ENCODE peak calls at places on chromosomes 3 and 15, in eight cellular contexts. Z is cardiac fibroblast, X is lung, E is heart right ventricle, M is epithelial cell of esophagus, D is astrocyte, T is Peyer's patch, A is IMR-90. W is an unnamed sample.

GRCh38 chr3:48629894-48630293 is 5.4 kb downstream of the SLC26A6 start:
- DNase-seq in Z (no peak), X (no peak), E (no peak), M (no peak), D (no peak), T (no peak), A (no peak), W (no peak)

GRCh38 chr3:123489400-123490004 is 40.6 kb upstream of the ADCY5 start:
- DNase-seq in Z (peak; percentile 77), X (peak; percentile 52), E (peak; percentile 80), M (peak; percentile 68), D (peak; percentile 19), T (peak; percentile 37), A (peak; percentile 56), W (peak; percentile 72)

GRCh38 chr15:45425135-45425534 is 46.8 kb upstream of the GATM start:
- DNase-seq in Z (no peak), X (no peak), E (no peak), M (peak; percentile 65), D (peak; percentile 58), T (no peak), A (peak; percentile 65), W (peak; percentile 77)

GRCh38 chr15:66884661-66885237 is 180.7 kb upstream of the SMAD3 start:
- DNase-seq in Z (no peak), X (no peak), E (no peak), M (no peak), D (no peak), T (no peak), A (no peak), W (no peak)

GRCh38 chr15:38878946-38879345 is 314.3 kb upstream of the RASGRP1 start:
- DNase-seq in Z (no peak), X (no peak), E (no peak), M (no peak), D (no peak), T (no peak), A (no peak), W (no peak)

GRCh38 chr3:183210862-183211341 is 42.2 kb upstream of the B3GNT5 start:
- DNase-seq in Z (no peak), X (no peak), E (peak; percentile 19), M (peak; percentile 13), D (no peak), T (no peak), A (no peak), W (no peak)

GRCh38 chr15:31297221-31297879 is 29.3 kb upstream of the KLF13 start:
- DNase-seq in Z (no peak), X (peak; percentile 26), E (no peak), M (no peak), D (no peak), T (no peak), A (no peak), W (no peak)

GRCh38 chr3:195021674-195022073 is 249.3 kb downstream of the XXYLT1 start:
- DNase-seq in Z (no peak), X (no peak), E (no peak), M (no peak), D (no peak), T (no peak), A (no peak), W (no peak)

GRCh38 chr15:40340740-40341400 is at the start of gene CCDC9B:
- DNase-seq in Z (peak; percentile 93), X (peak; percentile 92), E (peak; percentile 93), M (peak; percentile 87), D (peak; percentile 74), T (peak; percentile 28), A (peak; percentile 84), W (peak; percentile 94)

GRCh38 chr3:11170052-11170770 is 15.9 kb downstream of the HRH1 start:
- DNase-seq in Z (no peak), X (no peak), E (no peak), M (no peak), D (peak; percentile 58), T (no peak), A (peak; percentile 68), W (no peak)

GRCh38 chr3:194675081-194675640 is 3.2 kb upstream of the LSG1 start:
- DNase-seq in Z (no peak), X (no peak), E (peak; percentile 17), M (peak; percentile 47), D (peak; percentile 42), T (no peak), A (no peak), W (peak; percentile 61)

GRCh38 chr15:91456921-91457320 is 356.9 kb downstream of the SV2B start:
- DNase-seq in Z (no peak), X (no peak), E (no peak), M (peak; percentile 40), D (peak; percentile 76), T (no peak), A (peak; percentile 24), W (no peak)

GRCh38 chr3:152095472-152095871 is 173.3 kb upstream of the MBNL1 start:
- DNase-seq in Z (no peak), X (no peak), E (no peak), M (no peak), D (no peak), T (no peak), A (no peak), W (no peak)

GRCh38 chr15:48695088-48695834 is 49.8 kb upstream of the FBN1 start:
- DNase-seq in Z (peak; percentile 72), X (no peak), E (no peak), M (peak; percentile 78), D (peak; percentile 98), T (no peak), A (peak; percentile 94), W (peak; percentile 91)

GRCh38 chr15:73982251-73982962 is 9.7 kb downstream of the STOML1 start:
- DNase-seq in Z (peak; percentile 94), X (peak; percentile 78), E (peak; percentile 89), M (peak; percentile 76), D (peak; percentile 92), T (peak; percentile 64), A (peak; percentile 91), W (peak; percentile 96)

GRCh38 chr3:106457278-106458210 is 588.7 kb upstream of the CBLB start:
- DNase-seq in Z (peak; percentile 82), X (no peak), E (peak; percentile 37), M (peak; percentile 86), D (peak; percentile 95), T (no peak), A (peak; percentile 90), W (peak; percentile 90)

GRCh38 chr3:58725326-58725853 is 58.8 kb upstream of the FAM3D start:
- DNase-seq in Z (no peak), X (no peak), E (no peak), M (no peak), D (no peak), T (no peak), A (no peak), W (no peak)

DNA sequence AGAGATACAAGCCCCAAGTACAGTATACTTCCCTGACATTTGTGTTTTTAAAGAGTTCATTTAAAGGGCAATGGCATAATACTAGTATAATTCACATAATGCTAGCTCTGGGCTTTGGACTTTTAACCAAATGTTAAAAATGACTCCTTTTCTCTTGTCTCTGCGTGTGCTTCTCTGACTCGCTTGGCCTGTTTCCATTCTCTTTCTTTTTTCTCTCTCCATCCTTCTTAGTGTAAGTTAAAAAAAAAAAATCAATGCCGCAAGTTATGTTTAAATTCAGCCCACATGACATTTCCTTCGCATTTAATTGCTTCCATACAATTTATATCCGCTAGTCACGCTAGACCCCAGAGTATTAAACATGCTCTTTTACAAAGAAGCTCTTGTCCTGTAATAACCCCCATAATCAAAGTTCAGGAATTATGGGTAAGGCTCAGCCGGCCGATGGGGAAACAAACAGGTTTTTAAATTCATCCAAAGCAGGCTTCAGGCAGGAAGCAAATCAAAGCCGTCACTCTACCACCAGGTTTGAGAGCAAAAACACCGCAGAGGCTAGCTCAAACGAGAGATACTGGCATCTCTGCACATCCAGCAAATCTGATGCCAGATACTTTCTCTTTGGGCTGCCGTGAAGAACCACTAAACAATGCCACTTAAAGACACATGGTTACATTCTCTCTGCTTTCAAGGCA is 19.3 kb downstream of the WWTR1 start:
- DNase-seq in Z (peak; percentile 52), X (no peak), E (no peak), M (peak; percentile 34), D (peak; percentile 51), T (no peak), A (peak; percentile 88), W (peak; percentile 82)
- H3K4me3 ChIP-seq in Z (no peak overlapping the region), X (no peak overlapping the region), E (peak overlapping the region; percentile 39), M (no peak overlapping the region), D (peak overlapping the region; percentile 31), T (no peak overlapping the region), A (peak overlapping the region; percentile 35), W (peak overlapping the region; percentile 76)

DNA sequence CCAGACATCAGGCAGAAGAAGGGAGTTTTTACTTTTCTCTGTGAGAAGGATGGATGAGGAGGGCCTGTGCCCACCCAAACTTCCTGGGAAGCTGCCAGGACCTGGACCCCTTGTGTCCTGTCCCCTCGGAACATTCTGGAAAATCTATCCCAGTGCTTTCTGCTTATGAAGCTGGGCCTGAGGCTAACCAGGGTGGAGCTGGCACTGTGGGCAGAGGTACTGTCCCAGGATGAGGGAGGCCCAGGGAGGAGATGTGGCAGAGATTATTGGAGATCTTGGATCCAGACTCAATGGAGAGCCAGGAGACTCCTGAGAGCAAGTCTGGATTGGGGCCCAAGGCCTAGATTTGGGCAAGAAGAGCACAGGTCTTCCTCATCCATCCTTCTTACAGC is 44.4 kb downstream of the SPSB4 start:
- DNase-seq in Z (no peak), X (no peak), E (no peak), M (no peak), D (no peak), T (no peak), A (no peak), W (no peak)
- H3K4me3 ChIP-seq in Z (no peak overlapping the region), X (no peak overlapping the region), E (peak overlapping the region; percentile 42), M (no peak overlapping the region), D (no peak overlapping the region), T (no peak overlapping the region), A (no peak overlapping the region), W (no peak overlapping the region)

GRCh38 chr3:14019459-14019858 is 105.2 kb downstream of the CHCHD4 start:
- DNase-seq in Z (no peak), X (no peak), E (no peak), M (no peak), D (no peak), T (no peak), A (peak; percentile 2), W (peak; percentile 12)

DNA sequence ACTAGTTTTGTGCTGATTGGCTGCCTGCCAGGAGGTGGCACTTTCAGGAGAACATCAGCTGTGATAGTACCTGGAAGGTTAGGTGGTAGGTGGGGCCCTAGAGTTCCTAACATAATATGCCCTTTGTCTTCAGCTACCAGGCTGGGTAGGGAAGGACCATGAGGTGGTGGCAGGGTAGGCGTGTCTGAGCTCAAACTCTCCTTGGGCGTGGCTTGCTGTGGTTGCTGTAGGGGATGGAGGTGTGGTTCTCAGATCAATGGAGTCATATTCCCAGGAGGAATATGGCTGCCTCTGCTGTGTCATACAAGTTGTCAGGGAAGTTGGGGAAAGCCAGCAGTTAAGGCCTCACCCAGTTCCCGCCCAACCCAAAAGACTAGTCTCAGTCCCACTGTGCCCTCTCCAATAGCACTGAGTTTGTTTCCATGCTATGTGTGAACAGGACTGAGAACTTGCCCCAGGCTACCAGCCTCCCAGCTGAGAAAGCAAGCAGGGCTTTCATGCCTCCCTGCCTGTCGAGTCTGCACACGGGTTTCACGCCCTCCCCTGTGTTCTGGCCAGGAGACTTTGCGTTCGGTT is 107.7 kb downstream of the CHCHD4 start:
- DNase-seq in Z (no peak), X (no peak), E (no peak), M (peak; percentile 92), D (no peak), T (no peak), A (no peak), W (peak; percentile 3)
- H3K4me3 ChIP-seq in Z (no peak overlapping the region), X (no peak overlapping the region), E (no peak overlapping the region), M (peak overlapping the region; percentile 34), D (no peak overlapping the region), T (no peak overlapping the region), A (no peak overlapping the region), W (no peak overlapping the region)

GRCh38 chr15:89851665-89852341 is 37.2 kb upstream of the ANPEP start:
- DNase-seq in Z (peak; percentile 11), X (no peak), E (no peak), M (peak; percentile 31), D (no peak), T (no peak), A (no peak), W (no peak)
- H3K4me3 ChIP-seq in Z (no peak overlapping the region), X (no peak overlapping the region), E (no peak overlapping the region), M (no peak overlapping the region), D (no peak overlapping the region), T (no peak overlapping the region), A (no peak overlapping the region), W (no peak overlapping the region)

W was measured in GM23248.